ENCODE peak calls at places on chromosome 6, in four cellular contexts. B, V, P and S are unnamed samples.

GRCh38 chr6:31760790-31761189 is 1.7 kb upstream of the SAPCD1 start:
- DNase-seq in V (no peak), P (no peak), B (no peak), S (no peak)

GRCh38 chr6:27839303-27840081 is 72.7 kb downstream of the OR2B2 start:
- DNase-seq in B (no peak), V (no peak), P (peak), S (no peak)

GRCh38 chr6:107819976-107820551 is 4.0 kb downstream of the SCML4 start:
- DNase-seq in B (no peak), V (peak), P (no peak), S (peak)

GRCh38 chr6:136593748-136594490 is 43.7 kb upstream of the MAP7 start:
- DNase-seq in V (no peak), P (peak), B (no peak), S (no peak)

GRCh38 chr6:112478036-112478435 is 130.9 kb downstream of the RFPL4B start:
- DNase-seq in P (no peak), V (no peak), B (no peak), S (no peak)

GRCh38 chr6:134060491-134061106 is 8.2 kb upstream of the SLC2A12 start:
- DNase-seq in P (peak), B (no peak), V (no peak), S (no peak)

GRCh38 chr6:118597636-118598035 is 49.5 kb downstream of the PLN start:
- DNase-seq in P (no peak), B (no peak), V (no peak), S (no peak)

GRCh38 chr6:169108753-169109152 is 144.9 kb downstream of the THBS2 start:
- DNase-seq in B (no peak), P (no peak), V (no peak), S (no peak)

GRCh38 chr6:73969982-73970960 is 274.3 kb downstream of the CD109 start:
- DNase-seq in P (peak), V (peak), B (no peak), S (peak)

GRCh38 chr6:157607317-157608109 is 215.5 kb upstream of the SNX9 start:
- DNase-seq in V (no peak), P (no peak), B (no peak), S (no peak)

GRCh38 chr6:19929312-19929711 is 92.1 kb downstream of the ID4 start:
- DNase-seq in B (no peak), P (no peak), V (no peak), S (no peak)

GRCh38 chr6:35296931-35297330 is 687 bp upstream of the DEF6 start:
- DNase-seq in B (no peak), V (no peak), P (no peak), S (no peak)